ENCODE peak calls at places on chromosome 18, in four cellular contexts. A, H, G and K are unnamed samples.

GRCh38 chr18:27213123-27213717 is 28.1 kb upstream of the CHST9 start:
- DNase-seq in A (no peak), H (no peak), G (no peak), K (no peak)

GRCh38 chr18:7158201-7158600 is 40.6 kb upstream of the LAMA1 start:
- DNase-seq in A (no peak), H (no peak), G (no peak), K (no peak)

GRCh38 chr18:32683044-32683443 is 89.8 kb downstream of the KLHL14 start:
- DNase-seq in A (no peak), H (no peak), G (no peak), K (no peak)

GRCh38 chr18:65859075-65859474 is 108.3 kb downstream of the CDH7 start:
- DNase-seq in A (no peak), H (no peak), G (no peak), K (no peak)

GRCh38 chr18:79606621-79607331 is 72.8 kb upstream of the CTDP1 start:
- DNase-seq in A (no peak), H (no peak), G (no peak), K (no peak)

GRCh38 chr18:55637204-55637603 is 49.2 kb upstream of the TCF4 start:
- DNase-seq in A (no peak), H (peak; percentile 10), G (no peak), K (no peak)

GRCh38 chr18:62187543-62188378 is 706 bp downstream of the RELCH start:
- DNase-seq in A (no peak), H (peak; percentile 17), G (peak; percentile 34), K (peak; percentile 13)

GRCh38 chr18:43627833-43628370 is 350.6 kb upstream of the SYT4 start:
- DNase-seq in A (no peak), H (no peak), G (no peak), K (no peak)

GRCh38 chr18:8962906-8963635 is 139.4 kb upstream of the NDUFV2 start:
- DNase-seq in A (no peak), H (no peak), G (no peak), K (no peak)

GRCh38 chr18:58195278-58195721 is 151.3 kb downstream of the NEDD4L start:
- DNase-seq in A (no peak), H (no peak), G (peak; percentile 58), K (no peak)

GRCh38 chr18:23992119-23992940 is 22.2 kb upstream of the TTC39C start:
- DNase-seq in A (no peak), H (no peak), G (no peak), K (no peak)

GRCh38 chr18:37456873-37457272 is 108.7 kb downstream of the CELF4 start:
- DNase-seq in A (no peak), H (no peak), G (no peak), K (no peak)

DNA sequence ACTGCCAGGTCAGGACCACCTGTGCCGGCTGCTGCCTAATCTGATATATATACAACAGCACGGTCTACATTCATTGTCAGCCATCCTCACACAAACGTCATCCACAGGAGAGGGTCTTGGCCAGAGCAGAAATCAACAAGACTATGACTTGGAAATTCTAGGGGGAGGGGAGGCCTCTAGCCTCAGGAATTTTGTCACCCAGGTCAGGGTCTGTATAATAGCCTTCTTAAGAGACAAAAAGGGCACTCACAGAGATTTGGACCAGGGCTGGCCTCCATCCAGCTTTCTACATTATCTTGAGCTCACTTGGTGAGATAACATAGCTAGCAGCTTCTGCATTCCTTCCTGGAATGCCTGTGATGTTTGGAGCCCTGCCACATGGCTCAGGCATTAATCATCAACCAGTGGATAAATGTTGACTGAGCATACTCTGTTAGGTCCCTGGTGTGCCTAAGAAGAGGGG is 50.4 kb upstream of the CTIF start:
- DNase-seq in A (no peak), H (peak; percentile 97), G (no peak), K (no peak)
- TF ChIP-seq ETV6 in A (no peak), H (no peak), G (no peak), K (no peak)

GRCh38 chr18:12346240-12346565 is 30.8 kb downstream of the AFG3L2 start:
- DNase-seq in A (no peak), H (no peak), G (no peak), K (no peak)
- TF ChIP-seq ETV6 in A (no peak), H (no peak), G (no peak), K (no peak)

DNA sequence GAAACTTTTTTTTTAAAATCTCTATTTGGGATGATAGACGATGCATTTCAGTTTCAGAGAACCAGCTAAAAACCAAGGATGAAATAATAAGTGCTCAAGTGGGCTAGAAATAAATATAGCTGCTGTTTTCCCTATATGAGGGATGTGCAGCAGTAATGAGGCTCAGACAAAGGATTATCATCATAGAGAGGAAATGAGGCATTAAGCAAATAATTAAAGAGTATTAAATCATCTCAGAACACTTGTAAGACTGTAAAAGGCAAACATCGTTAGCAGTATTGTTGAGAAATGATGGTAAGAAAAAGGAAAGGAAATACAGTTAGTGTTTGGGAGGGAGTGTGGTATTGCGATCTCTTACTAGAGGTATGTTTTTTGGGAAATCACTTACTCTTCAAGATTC is 233.5 kb downstream of the TGIF1 start:
- DNase-seq in A (no peak), H (no peak), G (no peak), K (no peak)
- TF ChIP-seq ETV6 in A (no peak), H (no peak), G (no peak), K (no peak)

DNA sequence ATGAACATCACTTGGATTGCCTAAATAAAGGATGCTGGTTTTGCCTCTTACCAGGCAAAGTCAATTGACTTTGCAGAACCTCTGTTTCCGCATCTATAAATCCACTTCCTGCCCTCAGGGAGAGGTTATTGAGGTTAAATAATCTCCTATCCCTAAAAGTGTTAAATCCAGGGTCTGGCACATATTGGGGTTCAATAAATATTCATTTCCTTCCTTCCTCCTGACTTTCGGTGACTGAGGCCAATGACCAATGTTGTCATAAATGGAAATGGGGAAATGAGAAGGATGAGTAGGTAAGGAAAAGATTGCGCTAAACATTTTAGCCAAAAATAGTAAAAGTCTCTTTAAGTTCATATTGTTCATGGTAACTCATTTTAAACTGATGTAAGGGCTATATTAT is 16.0 kb downstream of the BCL2 start:
- DNase-seq in A (no peak), H (no peak), G (no peak), K (no peak)
- TF ChIP-seq ETV6 in A (no peak), H (no peak), G (no peak), K (no peak)

DNA sequence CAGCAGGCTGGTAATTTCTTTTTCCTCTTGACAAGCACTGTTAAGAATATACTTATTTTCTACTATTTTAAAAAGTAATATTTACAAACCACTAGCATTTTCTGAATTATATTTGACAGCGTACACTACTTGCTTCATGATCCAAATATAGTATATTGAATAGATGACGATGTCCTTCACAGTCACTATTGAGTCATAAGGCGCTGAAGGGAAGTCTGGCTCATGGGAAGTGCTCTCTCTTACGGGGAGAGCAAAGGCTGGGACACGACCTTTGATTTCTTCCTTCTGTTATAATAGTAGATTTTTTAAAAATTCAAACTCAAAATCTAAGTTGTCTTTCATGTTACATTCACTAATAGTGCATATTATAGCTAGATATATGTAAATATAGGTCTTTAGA is 357.1 kb downstream of the SOCS6 start:
- DNase-seq in A (no peak), H (no peak), G (no peak), K (no peak)
- TF ChIP-seq ETV6 in A (no peak), H (no peak), G (no peak), K (no peak)

GRCh38 chr18:22723741-22724140 is 209.4 kb upstream of the RBBP8 start:
- DNase-seq in A (no peak), H (no peak), G (no peak), K (no peak)
- TF ChIP-seq ETV6 in A (no peak), H (no peak), G (no peak), K (no peak)

GRCh38 chr18:5106730-5107129 is 90.3 kb downstream of the AKAIN1 start:
- DNase-seq in A (no peak), H (no peak), G (no peak), K (peak; percentile 3)
- TF ChIP-seq ETV6 in A (no peak), H (no peak), G (no peak), K (no peak)